ENCODE peak calls at places on chromosomes 3 and 15, in nine cellular contexts. One of them, this sample, is unnamed.

GRCh38 chr15:76674883-76675282 is 230.3 kb downstream of the SCAPER start:
- DNase-seq in A549: no peak
- DNase-seq in Panc1: no peak
- DNase-seq in HCT116: no peak
- DNase-seq in K562: no peak
- DNase-seq in HepG2: no peak
- DNase-seq in GM23338: no peak
- DNase-seq in SK-N-SH: no peak
- DNase-seq in GM12878: no peak
- DNase-seq in this sample: no peak

GRCh38 chr3:194352631-194353290 is 1.6 kb upstream of the CPN2 start:
- DNase-seq in A549: no peak
- DNase-seq in Panc1: no peak
- DNase-seq in HCT116: no peak
- DNase-seq in K562: no peak
- DNase-seq in HepG2: no peak
- DNase-seq in GM23338: no peak
- DNase-seq in SK-N-SH: no peak
- DNase-seq in GM12878: no peak
- DNase-seq in this sample: no peak

GRCh38 chr3:19948192-19948591 is 1.3 kb downstream of the RAB5A start:
- DNase-seq in A549: no peak
- DNase-seq in Panc1: no peak
- DNase-seq in HCT116: no peak
- DNase-seq in K562: no peak
- DNase-seq in HepG2: no peak
- DNase-seq in GM23338: no peak
- DNase-seq in SK-N-SH: no peak
- DNase-seq in GM12878: no peak
- DNase-seq in this sample: no peak

GRCh38 chr3:179765396-179765795 is 112.6 kb downstream of the USP13 start:
- DNase-seq in A549: no peak
- DNase-seq in Panc1: no peak
- DNase-seq in HCT116: no peak
- DNase-seq in K562: no peak
- DNase-seq in HepG2: no peak
- DNase-seq in GM23338: no peak
- DNase-seq in SK-N-SH: peak
- DNase-seq in GM12878: no peak
- DNase-seq in this sample: no peak

GRCh38 chr15:88913017-88913849 is at the start of gene MFGE8:
- DNase-seq in A549: peak
- DNase-seq in Panc1: no peak
- DNase-seq in HCT116: no peak
- DNase-seq in K562: peak
- DNase-seq in HepG2: peak
- DNase-seq in GM23338: peak
- DNase-seq in SK-N-SH: peak
- DNase-seq in GM12878: no peak
- DNase-seq in this sample: no peak

GRCh38 chr3:45991341-45991740 is 4.3 kb downstream of the FYCO1 start:
- DNase-seq in A549: no peak
- DNase-seq in Panc1: no peak
- DNase-seq in HCT116: no peak
- DNase-seq in K562: no peak
- DNase-seq in HepG2: no peak
- DNase-seq in GM23338: no peak
- DNase-seq in SK-N-SH: no peak
- DNase-seq in GM12878: no peak
- DNase-seq in this sample: no peak

GRCh38 chr15:85840079-85840801 is 45.5 kb upstream of the KLHL25 start:
- DNase-seq in A549: peak
- DNase-seq in Panc1: no peak
- DNase-seq in HCT116: peak
- DNase-seq in K562: peak
- DNase-seq in HepG2: peak
- DNase-seq in GM23338: peak
- DNase-seq in SK-N-SH: peak
- DNase-seq in GM12878: peak
- DNase-seq in this sample: peak

GRCh38 chr3:126014252-126014651 is 45.3 kb downstream of the ROPN1B start:
- DNase-seq in A549: no peak
- DNase-seq in Panc1: no peak
- DNase-seq in HCT116: no peak
- DNase-seq in K562: no peak
- DNase-seq in HepG2: no peak
- DNase-seq in GM23338: no peak
- DNase-seq in SK-N-SH: no peak
- DNase-seq in GM12878: no peak
- DNase-seq in this sample: no peak

GRCh38 chr3:107283948-107284347 is 93.3 kb upstream of the CCDC54 start:
- DNase-seq in A549: no peak
- DNase-seq in Panc1: no peak
- DNase-seq in HCT116: no peak
- DNase-seq in K562: no peak
- DNase-seq in HepG2: no peak
- DNase-seq in GM23338: peak
- DNase-seq in SK-N-SH: no peak
- DNase-seq in GM12878: no peak
- DNase-seq in this sample: no peak

GRCh38 chr3:125051715-125052581 is 3.8 kb downstream of the HEG1 start:
- DNase-seq in A549: no peak
- DNase-seq in Panc1: no peak
- DNase-seq in HCT116: no peak
- DNase-seq in K562: no peak
- DNase-seq in HepG2: no peak
- DNase-seq in GM23338: peak
- DNase-seq in SK-N-SH: no peak
- DNase-seq in GM12878: peak
- DNase-seq in this sample: no peak

GRCh38 chr3:60826511-60826910 is 424.7 kb downstream of the FHIT start:
- DNase-seq in A549: no peak
- DNase-seq in Panc1: no peak
- DNase-seq in HCT116: no peak
- DNase-seq in K562: no peak
- DNase-seq in HepG2: no peak
- DNase-seq in GM23338: no peak
- DNase-seq in SK-N-SH: no peak
- DNase-seq in GM12878: no peak
- DNase-seq in this sample: no peak

GRCh38 chr3:150227839-150228238 is 180.3 kb upstream of the TSC22D2 start:
- DNase-seq in A549: peak
- DNase-seq in Panc1: no peak
- DNase-seq in HCT116: peak
- DNase-seq in K562: peak
- DNase-seq in HepG2: peak
- DNase-seq in GM23338: peak
- DNase-seq in SK-N-SH: peak
- DNase-seq in GM12878: no peak
- DNase-seq in this sample: peak

GRCh38 chr15:39413558-39413957 is 167.3 kb upstream of the THBS1 start:
- DNase-seq in A549: no peak
- DNase-seq in Panc1: no peak
- DNase-seq in HCT116: no peak
- DNase-seq in K562: no peak
- DNase-seq in HepG2: no peak
- DNase-seq in GM23338: no peak
- DNase-seq in SK-N-SH: no peak
- DNase-seq in GM12878: peak
- DNase-seq in this sample: peak

GRCh38 chr15:98904466-98905048 is 103.0 kb downstream of the PGPEP1L start:
- DNase-seq in A549: peak
- DNase-seq in Panc1: no peak
- DNase-seq in HCT116: peak
- DNase-seq in K562: peak
- DNase-seq in HepG2: peak
- DNase-seq in GM23338: peak
- DNase-seq in SK-N-SH: peak
- DNase-seq in GM12878: no peak
- DNase-seq in this sample: peak

GRCh38 chr3:127410678-127411077 is 122.8 kb upstream of the PRR20G start:
- DNase-seq in A549: no peak
- DNase-seq in Panc1: no peak
- DNase-seq in HCT116: no peak
- DNase-seq in K562: no peak
- DNase-seq in HepG2: no peak
- DNase-seq in GM23338: no peak
- DNase-seq in SK-N-SH: peak
- DNase-seq in GM12878: no peak
- DNase-seq in this sample: no peak

GRCh38 chr3:127413871-127414270 is 126.0 kb upstream of the PRR20G start:
- DNase-seq in A549: no peak
- DNase-seq in Panc1: no peak
- DNase-seq in HCT116: no peak
- DNase-seq in K562: no peak
- DNase-seq in HepG2: no peak
- DNase-seq in GM23338: no peak
- DNase-seq in SK-N-SH: no peak
- DNase-seq in GM12878: no peak
- DNase-seq in this sample: no peak

GRCh38 chr3:127413318-127413673 is 125.5 kb upstream of the PRR20G start:
- DNase-seq in A549: no peak
- DNase-seq in Panc1: no peak
- DNase-seq in HCT116: no peak
- DNase-seq in K562: no peak
- DNase-seq in HepG2: no peak
- DNase-seq in GM23338: no peak
- DNase-seq in SK-N-SH: no peak
- DNase-seq in GM12878: no peak
- DNase-seq in this sample: no peak

GRCh38 chr3:127411083-127411727 is 123.4 kb upstream of the PRR20G start:
- DNase-seq in A549: no peak
- DNase-seq in Panc1: no peak
- DNase-seq in HCT116: no peak
- DNase-seq in K562: peak
- DNase-seq in HepG2: no peak
- DNase-seq in GM23338: no peak
- DNase-seq in SK-N-SH: peak
- DNase-seq in GM12878: no peak
- DNase-seq in this sample: no peak

DNA sequence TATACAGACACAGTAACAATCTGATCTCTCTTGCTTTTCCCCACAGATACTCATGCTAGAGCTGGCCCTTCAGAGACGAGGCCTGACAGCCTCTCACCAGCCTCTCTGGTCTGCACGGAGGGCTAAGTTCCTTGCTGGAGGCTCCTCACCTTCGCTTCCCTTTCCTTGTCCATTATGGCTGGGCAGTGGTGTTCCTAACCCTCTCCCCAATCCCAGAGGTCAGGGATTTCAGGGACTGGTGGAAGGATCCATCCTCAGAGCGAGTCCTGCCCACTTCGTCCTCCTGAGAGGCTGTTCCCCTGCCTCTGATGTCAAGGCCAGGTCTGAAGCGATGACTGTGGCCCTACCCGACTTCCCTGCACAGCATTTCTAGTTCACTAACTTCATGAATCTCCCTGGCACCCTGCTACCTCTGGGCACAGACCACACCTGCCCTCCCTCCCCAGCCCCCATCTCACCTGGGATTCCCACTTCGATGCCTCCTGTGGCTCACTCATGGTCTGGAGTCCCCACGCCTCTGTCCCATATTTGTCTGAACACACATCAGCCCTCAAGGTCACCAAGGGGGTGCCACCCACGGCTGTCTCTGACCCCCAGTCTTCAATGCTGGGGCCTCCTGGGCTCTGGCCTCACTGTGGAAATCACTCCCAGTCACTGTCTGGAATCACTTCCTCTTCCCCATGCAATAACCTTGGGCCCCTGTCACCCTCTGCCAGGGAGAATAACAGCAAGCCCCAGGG is 124.9 kb upstream of the PRR20G start:
- DNase-seq in A549: no peak
- DNase-seq in Panc1: no peak
- DNase-seq in HCT116: no peak
- DNase-seq in K562: no peak
- DNase-seq in HepG2: no peak
- DNase-seq in GM23338: no peak
- DNase-seq in SK-N-SH: peak
- DNase-seq in GM12878: no peak
- DNase-seq in this sample: no peak
- TF ChIP-seq REST in A549: no peak
- TF ChIP-seq REST in Panc1: no peak
- TF ChIP-seq REST in HCT116: no peak
- TF ChIP-seq REST in K562: no peak
- TF ChIP-seq REST in HepG2: no peak
- TF ChIP-seq REST in GM23338: no peak
- TF ChIP-seq REST in SK-N-SH: no peak
- TF ChIP-seq REST in GM12878: no peak
- TF ChIP-seq REST in this sample: no peak

GRCh38 chr3:24375947-24376384 is 118.7 kb downstream of the THRB start:
- DNase-seq in A549: no peak
- DNase-seq in Panc1: no peak
- DNase-seq in HCT116: no peak
- DNase-seq in K562: no peak
- DNase-seq in HepG2: no peak
- DNase-seq in GM23338: no peak
- DNase-seq in SK-N-SH: no peak
- DNase-seq in GM12878: no peak
- DNase-seq in this sample: no peak
- H3K27ac ChIP-seq in A549: peak
- H3K27ac ChIP-seq in Panc1: no peak
- H3K27ac ChIP-seq in HCT116: no peak
- H3K27ac ChIP-seq in K562: peak
- H3K27ac ChIP-seq in HepG2: peak
- H3K27ac ChIP-seq in GM23338: no peak
- H3K27ac ChIP-seq in SK-N-SH: no peak
- H3K27ac ChIP-seq in GM12878: no peak
- H3K27ac ChIP-seq in this sample: no peak

DNA sequence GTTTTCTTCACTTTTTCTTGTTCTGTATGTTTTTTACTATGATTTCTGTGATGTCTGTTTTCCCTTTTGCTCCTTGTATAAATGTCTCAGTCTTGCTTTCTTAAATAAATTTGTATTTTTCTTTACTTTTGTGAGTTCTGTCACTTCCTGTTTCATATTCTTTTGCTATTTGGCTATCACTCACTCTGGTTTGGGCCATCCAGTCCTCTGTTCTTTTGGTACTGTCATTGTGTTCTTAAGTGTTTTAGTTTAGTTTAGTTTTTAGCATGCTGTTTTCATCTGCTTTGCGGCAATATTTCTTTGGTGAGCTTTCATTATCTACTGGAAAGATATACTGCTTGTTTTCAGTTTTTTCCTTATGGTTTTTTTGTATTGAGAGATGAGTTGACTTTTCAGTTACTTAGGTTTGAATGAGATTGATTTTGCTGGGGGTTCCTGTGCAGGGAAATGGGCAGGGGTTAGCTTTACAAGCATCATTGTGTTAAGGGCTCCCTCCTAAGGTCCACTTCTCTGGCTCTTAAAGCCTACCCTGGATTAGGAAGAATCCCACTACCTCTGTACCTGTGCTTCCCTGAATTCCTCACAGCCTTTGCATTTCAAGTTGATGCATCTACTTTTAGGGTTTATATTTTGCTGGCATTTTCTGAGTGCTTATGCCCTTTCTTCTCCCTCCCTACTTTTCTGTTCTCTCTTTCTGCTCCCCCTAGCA is 35.1 kb downstream of the PDCD6IP start:
- DNase-seq in A549: no peak
- DNase-seq in Panc1: no peak
- DNase-seq in HCT116: no peak
- DNase-seq in K562: no peak
- DNase-seq in HepG2: no peak
- DNase-seq in GM23338: peak
- DNase-seq in SK-N-SH: no peak
- DNase-seq in GM12878: no peak
- DNase-seq in this sample: no peak
- TF ChIP-seq REST in A549: no peak
- TF ChIP-seq REST in Panc1: no peak
- TF ChIP-seq REST in HCT116: no peak
- TF ChIP-seq REST in K562: no peak
- TF ChIP-seq REST in HepG2: no peak
- TF ChIP-seq REST in GM23338: no peak
- TF ChIP-seq REST in SK-N-SH: no peak
- TF ChIP-seq REST in GM12878: no peak
- TF ChIP-seq REST in this sample: no peak

GRCh38 chr15:70504988-70505387 is 258.4 kb downstream of the UACA start:
- DNase-seq in A549: no peak
- DNase-seq in Panc1: no peak
- DNase-seq in HCT116: no peak
- DNase-seq in K562: no peak
- DNase-seq in HepG2: no peak
- DNase-seq in GM23338: no peak
- DNase-seq in SK-N-SH: no peak
- DNase-seq in GM12878: no peak
- DNase-seq in this sample: no peak
- H3K27ac ChIP-seq in A549: peak
- H3K27ac ChIP-seq in Panc1: peak
- H3K27ac ChIP-seq in HCT116: peak
- H3K27ac ChIP-seq in K562: no peak
- H3K27ac ChIP-seq in HepG2: no peak
- H3K27ac ChIP-seq in GM23338: no peak
- H3K27ac ChIP-seq in SK-N-SH: peak
- H3K27ac ChIP-seq in GM12878: peak
- H3K27ac ChIP-seq in this sample: peak

This sample was measured in HL-60.